ENCODE peak calls at places on chromosomes 11 and 22, in nine cellular contexts. H is T-helper 2 cell; D is CD4-positive, alpha-beta memory T cell; L is activated T-cell treated with anti-CD3 and anti-CD28 coated beads for 48 hours; Q is AG08396; N is iPS-NIHi11; E is NCI-H1105; F is M059J; O is LoVo. M is an unnamed sample.

GRCh38 chr11:73203790-73204189 is 14.3 kb upstream of the P2RY2 start:
- DNase-seq in H (no peak), D (no peak), L (no peak), Q (no peak), N (no peak), E (no peak), F (no peak), O (no peak), M (no peak)

GRCh38 chr22:28728621-28729313 is 12.9 kb downstream of the CHEK2 start:
- DNase-seq in H (no peak), D (no peak), L (no peak), Q (no peak), N (no peak), E (no peak), F (no peak), O (no peak), M (no peak)

GRCh38 chr11:112922606-112923005 is 38.6 kb upstream of the NCAM1 start:
- DNase-seq in H (no peak), D (no peak), L (no peak), Q (no peak), N (peak), E (no peak), F (no peak), O (no peak), M (no peak)

GRCh38 chr22:30205281-30206115 is 41.1 kb downstream of the LIF start:
- DNase-seq in H (no peak), D (no peak), L (no peak), Q (peak), N (no peak), E (no peak), F (peak), O (no peak), M (no peak)

GRCh38 chr11:2778630-2779498 is 79.1 kb upstream of the KCNQ1OT1 start:
- DNase-seq in H (peak), D (no peak), L (no peak), Q (peak), N (peak), E (peak), F (peak), O (no peak), M (peak)

GRCh38 chr11:57438345-57439280 is 11.7 kb upstream of the SLC43A3 start:
- DNase-seq in H (no peak), D (no peak), L (no peak), Q (no peak), N (no peak), E (no peak), F (no peak), O (no peak), M (no peak)

GRCh38 chr11:65391007-65391406 is 4.6 kb downstream of the FRMD8 start:
- DNase-seq in H (no peak), D (no peak), L (no peak), Q (peak), N (peak), E (no peak), F (no peak), O (no peak), M (no peak)

GRCh38 chr22:38468761-38469305 is 937 bp downstream of the KDELR3 start:
- DNase-seq in H (no peak), D (no peak), L (no peak), Q (no peak), N (no peak), E (no peak), F (no peak), O (no peak), M (no peak)

GRCh38 chr22:50303515-50303847 is 4.0 kb downstream of the PLXNB2 start:
- DNase-seq in H (no peak), D (no peak), L (no peak), Q (no peak), N (no peak), E (no peak), F (no peak), O (no peak), M (no peak)

GRCh38 chr11:62694455-62695167 is 5.3 kb upstream of the LRRN4CL start:
- DNase-seq in H (peak), D (peak), L (peak), Q (peak), N (peak), E (peak), F (peak), O (peak), M (peak)

GRCh38 chr22:23984430-23984829 is 4.5 kb downstream of the GSTT2 start:
- DNase-seq in H (no peak), D (peak), L (no peak), Q (no peak), N (peak), E (peak), F (peak), O (peak), M (no peak)

GRCh38 chr22:28021998-28022660 is 103.1 kb upstream of the PITPNB start:
- DNase-seq in H (no peak), D (no peak), L (no peak), Q (no peak), N (no peak), E (no peak), F (no peak), O (no peak), M (no peak)

GRCh38 chr11:35540526-35540925 is 15.1 kb upstream of the PAMR1 start:
- DNase-seq in H (no peak), D (no peak), L (no peak), Q (no peak), N (no peak), E (no peak), F (peak), O (no peak), M (no peak)

GRCh38 chr11:2807801-2808241 is 77.8 kb downstream of the CDKN1C start:
- DNase-seq in H (no peak), D (no peak), L (no peak), Q (no peak), N (no peak), E (no peak), F (no peak), O (no peak), M (no peak)

GRCh38 chr11:44979536-44980399 is 29.1 kb upstream of the TP53I11 start:
- DNase-seq in H (no peak), D (no peak), L (no peak), Q (no peak), N (peak), E (peak), F (peak), O (peak), M (no peak)

GRCh38 chr22:17596226-17596625 is 32.3 kb downstream of the ATP6V1E1 start:
- DNase-seq in H (no peak), D (no peak), L (no peak), Q (no peak), N (no peak), E (no peak), F (no peak), O (no peak), M (no peak)

GRCh38 chr11:61696602-61697001 is 16.4 kb downstream of the DAGLA start:
- DNase-seq in H (no peak), D (no peak), L (no peak), Q (no peak), N (no peak), E (no peak), F (no peak), O (no peak), M (no peak)